ENCODE peak calls at places on chromosome 15, in six cellular contexts. One of them, this sample, is unnamed.

GRCh38 chr15:40282870-40283614 is at the start of gene ANKRD63:
- DNase-seq in AG08396: peak
- DNase-seq in HFFc6: no peak
- DNase-seq in left ventricle myocardium inferior: no peak
- DNase-seq in RPMI8226: peak
- DNase-seq in activated CD4-positive, alpha-beta T cell treated with anti-CD3 and anti-CD28 coated beads, Interleukin-2, amount 50 U/mL, for 4 hours: peak
- DNase-seq in this sample: no peak

GRCh38 chr15:101099183-101099582 is 152.7 kb downstream of the CHSY1 start:
- DNase-seq in RPMI8226: no peak
- DNase-seq in activated CD4-positive, alpha-beta T cell treated with anti-CD3 and anti-CD28 coated beads, Interleukin-2, amount 50 U/mL, for 4 hours: no peak
- DNase-seq in HFFc6: no peak
- DNase-seq in AG08396: no peak
- DNase-seq in left ventricle myocardium inferior: no peak
- DNase-seq in this sample: no peak

GRCh38 chr15:100663066-100663465 is 60.7 kb downstream of the ASB7 start:
- DNase-seq in AG08396: no peak
- DNase-seq in left ventricle myocardium inferior: no peak
- DNase-seq in activated CD4-positive, alpha-beta T cell treated with anti-CD3 and anti-CD28 coated beads, Interleukin-2, amount 50 U/mL, for 4 hours: no peak
- DNase-seq in RPMI8226: peak
- DNase-seq in HFFc6: no peak
- DNase-seq in this sample: peak

GRCh38 chr15:33716025-33716424 is 252.3 kb upstream of the CHRM5 start:
- DNase-seq in HFFc6: no peak
- DNase-seq in AG08396: no peak
- DNase-seq in left ventricle myocardium inferior: no peak
- DNase-seq in activated CD4-positive, alpha-beta T cell treated with anti-CD3 and anti-CD28 coated beads, Interleukin-2, amount 50 U/mL, for 4 hours: no peak
- DNase-seq in RPMI8226: no peak
- DNase-seq in this sample: no peak

GRCh38 chr15:69595009-69595825 is 142.6 kb downstream of the RPLP1 start:
- DNase-seq in left ventricle myocardium inferior: peak
- DNase-seq in AG08396: no peak
- DNase-seq in activated CD4-positive, alpha-beta T cell treated with anti-CD3 and anti-CD28 coated beads, Interleukin-2, amount 50 U/mL, for 4 hours: no peak
- DNase-seq in RPMI8226: peak
- DNase-seq in HFFc6: no peak
- DNase-seq in this sample: peak

GRCh38 chr15:85763557-85764303 is 31.0 kb downstream of the KLHL25 start:
- DNase-seq in HFFc6: no peak
- DNase-seq in AG08396: no peak
- DNase-seq in left ventricle myocardium inferior: no peak
- DNase-seq in RPMI8226: no peak
- DNase-seq in activated CD4-positive, alpha-beta T cell treated with anti-CD3 and anti-CD28 coated beads, Interleukin-2, amount 50 U/mL, for 4 hours: no peak
- DNase-seq in this sample: no peak

GRCh38 chr15:58604455-58604923 is 145.0 kb downstream of the ADAM10 start:
- DNase-seq in HFFc6: no peak
- DNase-seq in activated CD4-positive, alpha-beta T cell treated with anti-CD3 and anti-CD28 coated beads, Interleukin-2, amount 50 U/mL, for 4 hours: no peak
- DNase-seq in left ventricle myocardium inferior: no peak
- DNase-seq in RPMI8226: no peak
- DNase-seq in AG08396: no peak
- DNase-seq in this sample: no peak

GRCh38 chr15:74555192-74555591 is 14.2 kb downstream of the ARID3B start:
- DNase-seq in activated CD4-positive, alpha-beta T cell treated with anti-CD3 and anti-CD28 coated beads, Interleukin-2, amount 50 U/mL, for 4 hours: no peak
- DNase-seq in RPMI8226: no peak
- DNase-seq in HFFc6: no peak
- DNase-seq in left ventricle myocardium inferior: no peak
- DNase-seq in AG08396: no peak
- DNase-seq in this sample: no peak

GRCh38 chr15:47429376-47429775 is 287.9 kb upstream of the SEMA6D start:
- DNase-seq in left ventricle myocardium inferior: no peak
- DNase-seq in AG08396: no peak
- DNase-seq in RPMI8226: no peak
- DNase-seq in HFFc6: no peak
- DNase-seq in activated CD4-positive, alpha-beta T cell treated with anti-CD3 and anti-CD28 coated beads, Interleukin-2, amount 50 U/mL, for 4 hours: no peak
- DNase-seq in this sample: no peak

GRCh38 chr15:67176195-67176971 is 78.1 kb downstream of the AAGAB start:
- DNase-seq in activated CD4-positive, alpha-beta T cell treated with anti-CD3 and anti-CD28 coated beads, Interleukin-2, amount 50 U/mL, for 4 hours: no peak
- DNase-seq in AG08396: no peak
- DNase-seq in left ventricle myocardium inferior: peak
- DNase-seq in HFFc6: no peak
- DNase-seq in RPMI8226: no peak
- DNase-seq in this sample: peak

GRCh38 chr15:62533687-62534086 is 368.6 kb upstream of the C2CD4B start:
- DNase-seq in left ventricle myocardium inferior: no peak
- DNase-seq in AG08396: no peak
- DNase-seq in activated CD4-positive, alpha-beta T cell treated with anti-CD3 and anti-CD28 coated beads, Interleukin-2, amount 50 U/mL, for 4 hours: no peak
- DNase-seq in RPMI8226: no peak
- DNase-seq in HFFc6: no peak
- DNase-seq in this sample: no peak

GRCh38 chr15:62719316-62719715 is 323.2 kb upstream of the TPM1 start:
- DNase-seq in activated CD4-positive, alpha-beta T cell treated with anti-CD3 and anti-CD28 coated beads, Interleukin-2, amount 50 U/mL, for 4 hours: no peak
- DNase-seq in HFFc6: peak
- DNase-seq in RPMI8226: no peak
- DNase-seq in AG08396: peak
- DNase-seq in left ventricle myocardium inferior: no peak
- DNase-seq in this sample: peak

GRCh38 chr15:98856540-98856907 is 151.1 kb downstream of the PGPEP1L start:
- DNase-seq in HFFc6: peak
- DNase-seq in RPMI8226: no peak
- DNase-seq in left ventricle myocardium inferior: no peak
- DNase-seq in AG08396: peak
- DNase-seq in activated CD4-positive, alpha-beta T cell treated with anti-CD3 and anti-CD28 coated beads, Interleukin-2, amount 50 U/mL, for 4 hours: no peak
- DNase-seq in this sample: peak

GRCh38 chr15:43150171-43150929 is 17.0 kb downstream of the TMEM62 start:
- DNase-seq in RPMI8226: no peak
- DNase-seq in left ventricle myocardium inferior: no peak
- DNase-seq in AG08396: peak
- DNase-seq in HFFc6: peak
- DNase-seq in activated CD4-positive, alpha-beta T cell treated with anti-CD3 and anti-CD28 coated beads, Interleukin-2, amount 50 U/mL, for 4 hours: no peak
- DNase-seq in this sample: peak

GRCh38 chr15:31326729-31327673 is at the start of gene KLF13:
- DNase-seq in activated CD4-positive, alpha-beta T cell treated with anti-CD3 and anti-CD28 coated beads, Interleukin-2, amount 50 U/mL, for 4 hours: peak
- DNase-seq in AG08396: peak
- DNase-seq in HFFc6: peak
- DNase-seq in RPMI8226: no peak
- DNase-seq in left ventricle myocardium inferior: peak
- DNase-seq in this sample: peak

GRCh38 chr15:74442604-74443003 is 8.8 kb upstream of the SEMA7A start:
- DNase-seq in left ventricle myocardium inferior: no peak
- DNase-seq in RPMI8226: no peak
- DNase-seq in HFFc6: no peak
- DNase-seq in AG08396: no peak
- DNase-seq in activated CD4-positive, alpha-beta T cell treated with anti-CD3 and anti-CD28 coated beads, Interleukin-2, amount 50 U/mL, for 4 hours: no peak
- DNase-seq in this sample: no peak

GRCh38 chr15:68401496-68402431 is 30.2 kb downstream of the ITGA11 start:
- DNase-seq in HFFc6: no peak
- DNase-seq in AG08396: no peak
- DNase-seq in left ventricle myocardium inferior: no peak
- DNase-seq in RPMI8226: no peak
- DNase-seq in activated CD4-positive, alpha-beta T cell treated with anti-CD3 and anti-CD28 coated beads, Interleukin-2, amount 50 U/mL, for 4 hours: no peak
- DNase-seq in this sample: no peak

GRCh38 chr15:90564109-90564508 is 34.4 kb downstream of the CRTC3 start:
- DNase-seq in HFFc6: no peak
- DNase-seq in activated CD4-positive, alpha-beta T cell treated with anti-CD3 and anti-CD28 coated beads, Interleukin-2, amount 50 U/mL, for 4 hours: no peak
- DNase-seq in AG08396: no peak
- DNase-seq in RPMI8226: no peak
- DNase-seq in left ventricle myocardium inferior: no peak
- DNase-seq in this sample: no peak

GRCh38 chr15:40115670-40116093 is 7.0 kb upstream of the BMF start:
- DNase-seq in HFFc6: no peak
- DNase-seq in RPMI8226: peak
- DNase-seq in activated CD4-positive, alpha-beta T cell treated with anti-CD3 and anti-CD28 coated beads, Interleukin-2, amount 50 U/mL, for 4 hours: no peak
- DNase-seq in AG08396: no peak
- DNase-seq in left ventricle myocardium inferior: no peak
- DNase-seq in this sample: no peak

GRCh38 chr15:45200001-45200798 is 12.4 kb upstream of the SHF start:
- DNase-seq in activated CD4-positive, alpha-beta T cell treated with anti-CD3 and anti-CD28 coated beads, Interleukin-2, amount 50 U/mL, for 4 hours: peak
- DNase-seq in left ventricle myocardium inferior: peak
- DNase-seq in RPMI8226: peak
- DNase-seq in HFFc6: peak
- DNase-seq in AG08396: peak
- DNase-seq in this sample: peak

GRCh38 chr15:91473894-91474293 is 373.8 kb downstream of the SV2B start:
- DNase-seq in HFFc6: no peak
- DNase-seq in RPMI8226: no peak
- DNase-seq in AG08396: no peak
- DNase-seq in left ventricle myocardium inferior: no peak
- DNase-seq in activated CD4-positive, alpha-beta T cell treated with anti-CD3 and anti-CD28 coated beads, Interleukin-2, amount 50 U/mL, for 4 hours: no peak
- DNase-seq in this sample: no peak

GRCh38 chr15:68791431-68792283 is 29.0 kb downstream of the ANP32A start:
- DNase-seq in AG08396: no peak
- DNase-seq in activated CD4-positive, alpha-beta T cell treated with anti-CD3 and anti-CD28 coated beads, Interleukin-2, amount 50 U/mL, for 4 hours: peak
- DNase-seq in RPMI8226: no peak
- DNase-seq in left ventricle myocardium inferior: no peak
- DNase-seq in HFFc6: no peak
- DNase-seq in this sample: no peak

GRCh38 chr15:31472636-31473383 is 146.2 kb downstream of the KLF13 start:
- DNase-seq in left ventricle myocardium inferior: no peak
- DNase-seq in RPMI8226: peak
- DNase-seq in HFFc6: no peak
- DNase-seq in AG08396: peak
- DNase-seq in activated CD4-positive, alpha-beta T cell treated with anti-CD3 and anti-CD28 coated beads, Interleukin-2, amount 50 U/mL, for 4 hours: no peak
- DNase-seq in this sample: peak

GRCh38 chr15:69713726-69714559 is 261.3 kb downstream of the RPLP1 start:
- DNase-seq in activated CD4-positive, alpha-beta T cell treated with anti-CD3 and anti-CD28 coated beads, Interleukin-2, amount 50 U/mL, for 4 hours: peak
- DNase-seq in RPMI8226: peak
- DNase-seq in left ventricle myocardium inferior: no peak
- DNase-seq in HFFc6: no peak
- DNase-seq in AG08396: no peak
- DNase-seq in this sample: no peak

GRCh38 chr15:54305138-54305537 is 326.9 kb downstream of the UNC13C start:
- DNase-seq in activated CD4-positive, alpha-beta T cell treated with anti-CD3 and anti-CD28 coated beads, Interleukin-2, amount 50 U/mL, for 4 hours: no peak
- DNase-seq in RPMI8226: no peak
- DNase-seq in HFFc6: no peak
- DNase-seq in AG08396: no peak
- DNase-seq in left ventricle myocardium inferior: no peak
- DNase-seq in this sample: no peak

GRCh38 chr15:41935566-41936020 is 36.8 kb downstream of the EHD4 start:
- DNase-seq in activated CD4-positive, alpha-beta T cell treated with anti-CD3 and anti-CD28 coated beads, Interleukin-2, amount 50 U/mL, for 4 hours: no peak
- DNase-seq in RPMI8226: no peak
- DNase-seq in left ventricle myocardium inferior: no peak
- DNase-seq in HFFc6: no peak
- DNase-seq in AG08396: no peak
- DNase-seq in this sample: peak

GRCh38 chr15:58622877-58623276 is 126.6 kb downstream of the ADAM10 start:
- DNase-seq in left ventricle myocardium inferior: no peak
- DNase-seq in HFFc6: no peak
- DNase-seq in activated CD4-positive, alpha-beta T cell treated with anti-CD3 and anti-CD28 coated beads, Interleukin-2, amount 50 U/mL, for 4 hours: no peak
- DNase-seq in AG08396: no peak
- DNase-seq in RPMI8226: no peak
- DNase-seq in this sample: no peak

GRCh38 chr15:42921049-42921731 is 612 bp upstream of the TTBK2 start:
- DNase-seq in AG08396: peak
- DNase-seq in HFFc6: no peak
- DNase-seq in RPMI8226: no peak
- DNase-seq in activated CD4-positive, alpha-beta T cell treated with anti-CD3 and anti-CD28 coated beads, Interleukin-2, amount 50 U/mL, for 4 hours: peak
- DNase-seq in left ventricle myocardium inferior: no peak
- DNase-seq in this sample: no peak

GRCh38 chr15:33344111-33344510 is 33.3 kb downstream of the RYR3 start:
- DNase-seq in HFFc6: no peak
- DNase-seq in AG08396: no peak
- DNase-seq in left ventricle myocardium inferior: no peak
- DNase-seq in activated CD4-positive, alpha-beta T cell treated with anti-CD3 and anti-CD28 coated beads, Interleukin-2, amount 50 U/mL, for 4 hours: no peak
- DNase-seq in RPMI8226: peak
- DNase-seq in this sample: no peak

GRCh38 chr15:27028836-27029482 is 58.0 kb downstream of the GABRG3 start:
- DNase-seq in HFFc6: no peak
- DNase-seq in RPMI8226: peak
- DNase-seq in AG08396: no peak
- DNase-seq in activated CD4-positive, alpha-beta T cell treated with anti-CD3 and anti-CD28 coated beads, Interleukin-2, amount 50 U/mL, for 4 hours: no peak
- DNase-seq in left ventricle myocardium inferior: no peak
- DNase-seq in this sample: no peak

GRCh38 chr15:39191871-39192281 is 389.0 kb upstream of the THBS1 start:
- DNase-seq in RPMI8226: no peak
- DNase-seq in left ventricle myocardium inferior: no peak
- DNase-seq in HFFc6: peak
- DNase-seq in activated CD4-positive, alpha-beta T cell treated with anti-CD3 and anti-CD28 coated beads, Interleukin-2, amount 50 U/mL, for 4 hours: no peak
- DNase-seq in AG08396: no peak
- DNase-seq in this sample: no peak

GRCh38 chr15:86059851-86060250 is 19.8 kb upstream of the AGBL1 start:
- DNase-seq in RPMI8226: no peak
- DNase-seq in left ventricle myocardium inferior: no peak
- DNase-seq in activated CD4-positive, alpha-beta T cell treated with anti-CD3 and anti-CD28 coated beads, Interleukin-2, amount 50 U/mL, for 4 hours: no peak
- DNase-seq in HFFc6: no peak
- DNase-seq in AG08396: no peak
- DNase-seq in this sample: no peak

GRCh38 chr15:95259513-95259912 is 1028.2 kb downstream of the MCTP2 start:
- DNase-seq in left ventricle myocardium inferior: peak
- DNase-seq in activated CD4-positive, alpha-beta T cell treated with anti-CD3 and anti-CD28 coated beads, Interleukin-2, amount 50 U/mL, for 4 hours: peak
- DNase-seq in AG08396: peak
- DNase-seq in HFFc6: peak
- DNase-seq in RPMI8226: peak
- DNase-seq in this sample: peak

GRCh38 chr15:88331291-88331690 is 74.8 kb upstream of the NTRK3 start:
- DNase-seq in activated CD4-positive, alpha-beta T cell treated with anti-CD3 and anti-CD28 coated beads, Interleukin-2, amount 50 U/mL, for 4 hours: no peak
- DNase-seq in AG08396: peak
- DNase-seq in left ventricle myocardium inferior: no peak
- DNase-seq in RPMI8226: peak
- DNase-seq in HFFc6: no peak
- DNase-seq in this sample: peak

GRCh38 chr15:55993111-55993803 is at the start of gene NEDD4:
- DNase-seq in HFFc6: peak
- DNase-seq in activated CD4-positive, alpha-beta T cell treated with anti-CD3 and anti-CD28 coated beads, Interleukin-2, amount 50 U/mL, for 4 hours: peak
- DNase-seq in AG08396: peak
- DNase-seq in left ventricle myocardium inferior: peak
- DNase-seq in RPMI8226: peak
- DNase-seq in this sample: peak

GRCh38 chr15:101322849-101323477 is 27.9 kb upstream of the SNRPA1 start:
- DNase-seq in left ventricle myocardium inferior: no peak
- DNase-seq in RPMI8226: no peak
- DNase-seq in HFFc6: no peak
- DNase-seq in activated CD4-positive, alpha-beta T cell treated with anti-CD3 and anti-CD28 coated beads, Interleukin-2, amount 50 U/mL, for 4 hours: no peak
- DNase-seq in AG08396: no peak
- DNase-seq in this sample: no peak

GRCh38 chr15:64911317-64912186 is at the start of gene ANKDD1A:
- DNase-seq in RPMI8226: peak
- DNase-seq in AG08396: peak
- DNase-seq in HFFc6: no peak
- DNase-seq in activated CD4-positive, alpha-beta T cell treated with anti-CD3 and anti-CD28 coated beads, Interleukin-2, amount 50 U/mL, for 4 hours: no peak
- DNase-seq in left ventricle myocardium inferior: peak
- DNase-seq in this sample: peak

This sample was measured in MG63.